ENCODE peak calls at places on chromosomes 4 and X, in eight cellular contexts. L is uterus; B is GM19239; J is stimulated activated CD4-positive, alpha-beta T cell treated with anti-CD3 and anti-CD28 coated beads, Interleukin-2, amount 100 ng/mL, for 48 hours; C is GM13976; I is coronary artery; R is NCI-H460; K is sigmoid colon. P is an unnamed sample.

GRCh38 chr4:90951037-90951436 is 823.8 kb downstream of the CCSER1 start:
- DNase-seq in C (no peak), J (no peak), R (peak; percentile 63), I (no peak), L (no peak), K (no peak), B (no peak), P (no peak)

GRCh38 chrX:154509455-154509854 is 6.6 kb downstream of the FAM3A start:
- DNase-seq in C (no peak), B (no peak), K (no peak), R (no peak), J (no peak), I (no peak), L (no peak), P (no peak)

GRCh38 chr4:159787901-159788300 is 685.0 kb downstream of the RAPGEF2 start:
- DNase-seq in K (no peak), J (no peak), I (no peak), B (no peak), L (no peak), R (no peak), C (no peak), P (no peak)

GRCh38 chrX:57651169-57651919 is 28.7 kb downstream of the NLRP2B start:
- DNase-seq in R (no peak), K (no peak), L (no peak), I (no peak), C (no peak), J (no peak), B (no peak), P (no peak)

GRCh38 chr4:184061582-184061981 is 156.1 kb downstream of the ENPP6 start:
- DNase-seq in C (no peak), K (no peak), R (no peak), J (no peak), B (no peak), L (no peak), I (no peak), P (no peak)

GRCh38 chr4:185096032-185096653 is 46.9 kb upstream of the SLC25A4 start:
- DNase-seq in I (no peak), R (peak; percentile 39), L (peak; percentile 40), J (no peak), C (peak; percentile 50), K (no peak), B (peak; percentile 18), P (no peak)

GRCh38 chrX:133068461-133068860 is 28.4 kb downstream of the USP26 start:
- DNase-seq in B (no peak), R (no peak), I (no peak), C (no peak), K (no peak), J (no peak), L (no peak), P (no peak)

GRCh38 chr4:54992266-54992665 is 133.1 kb downstream of the KDR start:
- DNase-seq in R (no peak), L (no peak), B (no peak), J (no peak), K (no peak), I (no peak), C (no peak), P (no peak)

GRCh38 chr4:68372588-68372987 is 22.7 kb upstream of the YTHDC1 start:
- DNase-seq in B (no peak), L (no peak), I (no peak), R (no peak), K (no peak), J (no peak), C (no peak), P (no peak)

GRCh38 chr4:89294583-89295244 is 12.9 kb downstream of the GPRIN3 start:
- DNase-seq in K (no peak), C (peak; percentile 13), R (no peak), I (no peak), L (no peak), J (no peak), B (no peak), P (no peak)

GRCh38 chr4:80014531-80014930 is 58.5 kb downstream of the ANTXR2 start:
- DNase-seq in C (no peak), I (no peak), K (no peak), R (no peak), B (no peak), J (no peak), L (no peak), P (no peak)